ENCODE peak calls at places on chromosome 22, in six cellular contexts. One of them, this sample, is unnamed.

GRCh38 chr22:29327089-29327764 is 11.7 kb upstream of the RASL10A start:
- DNase-seq in LoVo: no peak
- DNase-seq in fibroblast of lung: no peak
- DNase-seq in amniotic stem cell: no peak
- DNase-seq in HCEC 1CT: no peak
- DNase-seq in NCI-H1092 treated with DMSO at 0.1 percent for 48 hours: no peak
- DNase-seq in this sample: no peak

GRCh38 chr22:39661842-39662676 is 91.5 kb downstream of the CACNA1I start:
- DNase-seq in LoVo: no peak
- DNase-seq in fibroblast of lung: no peak
- DNase-seq in amniotic stem cell: no peak
- DNase-seq in HCEC 1CT: no peak
- DNase-seq in NCI-H1092 treated with DMSO at 0.1 percent for 48 hours: no peak
- DNase-seq in this sample: no peak

GRCh38 chr22:40665312-40665711 is 14.0 kb upstream of the MCHR1 start:
- DNase-seq in LoVo: no peak
- DNase-seq in fibroblast of lung: peak
- DNase-seq in amniotic stem cell: no peak
- DNase-seq in HCEC 1CT: no peak
- DNase-seq in NCI-H1092 treated with DMSO at 0.1 percent for 48 hours: no peak
- DNase-seq in this sample: peak

GRCh38 chr22:32204211-32204855 is 540 bp downstream of the RFPL2 start:
- DNase-seq in LoVo: peak
- DNase-seq in fibroblast of lung: no peak
- DNase-seq in amniotic stem cell: no peak
- DNase-seq in HCEC 1CT: no peak
- DNase-seq in NCI-H1092 treated with DMSO at 0.1 percent for 48 hours: peak
- DNase-seq in this sample: no peak

GRCh38 chr22:46750861-46751260 is 11.6 kb upstream of the TBC1D22A start:
- DNase-seq in LoVo: peak
- DNase-seq in fibroblast of lung: no peak
- DNase-seq in amniotic stem cell: no peak
- DNase-seq in HCEC 1CT: no peak
- DNase-seq in NCI-H1092 treated with DMSO at 0.1 percent for 48 hours: no peak
- DNase-seq in this sample: no peak

GRCh38 chr22:30610299-30610698 is 3.3 kb downstream of the TCN2 start:
- DNase-seq in LoVo: no peak
- DNase-seq in fibroblast of lung: no peak
- DNase-seq in amniotic stem cell: no peak
- DNase-seq in HCEC 1CT: no peak
- DNase-seq in NCI-H1092 treated with DMSO at 0.1 percent for 48 hours: no peak
- DNase-seq in this sample: no peak

GRCh38 chr22:44680058-44680457 is 21.9 kb upstream of the PRR5 start:
- DNase-seq in LoVo: no peak
- DNase-seq in fibroblast of lung: no peak
- DNase-seq in amniotic stem cell: no peak
- DNase-seq in HCEC 1CT: no peak
- DNase-seq in NCI-H1092 treated with DMSO at 0.1 percent for 48 hours: no peak
- DNase-seq in this sample: no peak

GRCh38 chr22:45202333-45203149 is 38.2 kb downstream of the KIAA0930 start:
- DNase-seq in LoVo: no peak
- DNase-seq in fibroblast of lung: peak
- DNase-seq in amniotic stem cell: no peak
- DNase-seq in HCEC 1CT: no peak
- DNase-seq in NCI-H1092 treated with DMSO at 0.1 percent for 48 hours: no peak
- DNase-seq in this sample: no peak

GRCh38 chr22:25281675-25282345 is 62.4 kb downstream of the CRYBB2 start:
- DNase-seq in LoVo: no peak
- DNase-seq in fibroblast of lung: no peak
- DNase-seq in amniotic stem cell: no peak
- DNase-seq in HCEC 1CT: no peak
- DNase-seq in NCI-H1092 treated with DMSO at 0.1 percent for 48 hours: no peak
- DNase-seq in this sample: no peak

GRCh38 chr22:33653525-33654063 is 266.7 kb downstream of the LARGE1 start:
- DNase-seq in LoVo: no peak
- DNase-seq in fibroblast of lung: no peak
- DNase-seq in amniotic stem cell: no peak
- DNase-seq in HCEC 1CT: no peak
- DNase-seq in NCI-H1092 treated with DMSO at 0.1 percent for 48 hours: no peak
- DNase-seq in this sample: no peak

GRCh38 chr22:27667121-27667843 is 134.3 kb downstream of the MN1 start:
- DNase-seq in LoVo: no peak
- DNase-seq in fibroblast of lung: peak
- DNase-seq in amniotic stem cell: no peak
- DNase-seq in HCEC 1CT: no peak
- DNase-seq in NCI-H1092 treated with DMSO at 0.1 percent for 48 hours: no peak
- DNase-seq in this sample: no peak

GRCh38 chr22:24953294-24954113 is 988 bp downstream of the KIAA1671 start:
- DNase-seq in LoVo: no peak
- DNase-seq in fibroblast of lung: no peak
- DNase-seq in amniotic stem cell: no peak
- DNase-seq in HCEC 1CT: no peak
- DNase-seq in NCI-H1092 treated with DMSO at 0.1 percent for 48 hours: no peak
- DNase-seq in this sample: no peak

GRCh38 chr22:45812910-45813309 is 141.3 kb downstream of the ATXN10 start:
- DNase-seq in LoVo: no peak
- DNase-seq in fibroblast of lung: no peak
- DNase-seq in amniotic stem cell: no peak
- DNase-seq in HCEC 1CT: no peak
- DNase-seq in NCI-H1092 treated with DMSO at 0.1 percent for 48 hours: no peak
- DNase-seq in this sample: no peak

GRCh38 chr22:42932857-42933782 is 76.0 kb upstream of the ARFGAP3 start:
- DNase-seq in LoVo: no peak
- DNase-seq in fibroblast of lung: peak
- DNase-seq in amniotic stem cell: no peak
- DNase-seq in HCEC 1CT: no peak
- DNase-seq in NCI-H1092 treated with DMSO at 0.1 percent for 48 hours: no peak
- DNase-seq in this sample: peak

GRCh38 chr22:22111267-22111751 is 128.7 kb upstream of the TOP3B start:
- DNase-seq in LoVo: no peak
- DNase-seq in fibroblast of lung: peak
- DNase-seq in amniotic stem cell: no peak
- DNase-seq in HCEC 1CT: peak
- DNase-seq in NCI-H1092 treated with DMSO at 0.1 percent for 48 hours: no peak
- DNase-seq in this sample: peak

GRCh38 chr22:37138879-37139561 is 10.7 kb downstream of the IL2RB start:
- DNase-seq in LoVo: no peak
- DNase-seq in fibroblast of lung: no peak
- DNase-seq in amniotic stem cell: no peak
- DNase-seq in HCEC 1CT: no peak
- DNase-seq in NCI-H1092 treated with DMSO at 0.1 percent for 48 hours: no peak
- DNase-seq in this sample: no peak

GRCh38 chr22:45892681-45893461 is 84.1 kb downstream of the WNT7B start:
- DNase-seq in LoVo: no peak
- DNase-seq in fibroblast of lung: no peak
- DNase-seq in amniotic stem cell: no peak
- DNase-seq in HCEC 1CT: no peak
- DNase-seq in NCI-H1092 treated with DMSO at 0.1 percent for 48 hours: no peak
- DNase-seq in this sample: no peak

GRCh38 chr22:21055880-21056319 is 10.2 kb downstream of the LRRC74B start:
- DNase-seq in LoVo: no peak
- DNase-seq in fibroblast of lung: no peak
- DNase-seq in amniotic stem cell: no peak
- DNase-seq in HCEC 1CT: no peak
- DNase-seq in NCI-H1092 treated with DMSO at 0.1 percent for 48 hours: no peak
- DNase-seq in this sample: no peak

GRCh38 chr22:45402466-45402865 is 10.9 kb downstream of the SMC1B start:
- DNase-seq in LoVo: no peak
- DNase-seq in fibroblast of lung: no peak
- DNase-seq in amniotic stem cell: no peak
- DNase-seq in HCEC 1CT: no peak
- DNase-seq in NCI-H1092 treated with DMSO at 0.1 percent for 48 hours: no peak
- DNase-seq in this sample: no peak

GRCh38 chr22:50314455-50315288 is 7.2 kb upstream of the PLXNB2 start:
- DNase-seq in LoVo: no peak
- DNase-seq in fibroblast of lung: no peak
- DNase-seq in amniotic stem cell: no peak
- DNase-seq in HCEC 1CT: no peak
- DNase-seq in NCI-H1092 treated with DMSO at 0.1 percent for 48 hours: no peak
- DNase-seq in this sample: no peak

GRCh38 chr22:45320326-45320976 is 10.7 kb downstream of the FAM118A start:
- DNase-seq in LoVo: no peak
- DNase-seq in fibroblast of lung: no peak
- DNase-seq in amniotic stem cell: no peak
- DNase-seq in HCEC 1CT: peak
- DNase-seq in NCI-H1092 treated with DMSO at 0.1 percent for 48 hours: no peak
- DNase-seq in this sample: peak

GRCh38 chr22:44702479-44703219 is 645 bp downstream of the PRR5 start:
- DNase-seq in LoVo: no peak
- DNase-seq in fibroblast of lung: peak
- DNase-seq in amniotic stem cell: no peak
- DNase-seq in HCEC 1CT: no peak
- DNase-seq in NCI-H1092 treated with DMSO at 0.1 percent for 48 hours: no peak
- DNase-seq in this sample: peak

GRCh38 chr22:41523464-41524221 is 20.6 kb downstream of the POLR3H start:
- DNase-seq in LoVo: no peak
- DNase-seq in fibroblast of lung: peak
- DNase-seq in amniotic stem cell: peak
- DNase-seq in HCEC 1CT: peak
- DNase-seq in NCI-H1092 treated with DMSO at 0.1 percent for 48 hours: no peak
- DNase-seq in this sample: peak

GRCh38 chr22:43385770-43386641 is 25.8 kb upstream of the MPPED1 start:
- DNase-seq in LoVo: peak
- DNase-seq in fibroblast of lung: peak
- DNase-seq in amniotic stem cell: peak
- DNase-seq in HCEC 1CT: peak
- DNase-seq in NCI-H1092 treated with DMSO at 0.1 percent for 48 hours: peak
- DNase-seq in this sample: peak

GRCh38 chr22:40535642-40536041 is 100.9 kb downstream of the MRTFA start:
- DNase-seq in LoVo: no peak
- DNase-seq in fibroblast of lung: no peak
- DNase-seq in amniotic stem cell: no peak
- DNase-seq in HCEC 1CT: no peak
- DNase-seq in NCI-H1092 treated with DMSO at 0.1 percent for 48 hours: no peak
- DNase-seq in this sample: no peak

GRCh38 chr22:37501610-37502341 is 15.6 kb upstream of the MFNG start:
- DNase-seq in LoVo: peak
- DNase-seq in fibroblast of lung: peak
- DNase-seq in amniotic stem cell: no peak
- DNase-seq in HCEC 1CT: peak
- DNase-seq in NCI-H1092 treated with DMSO at 0.1 percent for 48 hours: no peak
- DNase-seq in this sample: peak

GRCh38 chr22:24512043-24512442 is 16.9 kb downstream of the UPB1 start:
- DNase-seq in LoVo: no peak
- DNase-seq in fibroblast of lung: no peak
- DNase-seq in amniotic stem cell: no peak
- DNase-seq in HCEC 1CT: no peak
- DNase-seq in NCI-H1092 treated with DMSO at 0.1 percent for 48 hours: no peak
- DNase-seq in this sample: no peak

GRCh38 chr22:26848244-26848920 is 191.0 kb downstream of the MIAT start:
- DNase-seq in LoVo: no peak
- DNase-seq in fibroblast of lung: peak
- DNase-seq in amniotic stem cell: no peak
- DNase-seq in HCEC 1CT: no peak
- DNase-seq in NCI-H1092 treated with DMSO at 0.1 percent for 48 hours: no peak
- DNase-seq in this sample: no peak

GRCh38 chr22:39683639-39684038 is 113.1 kb downstream of the CACNA1I start:
- DNase-seq in LoVo: no peak
- DNase-seq in fibroblast of lung: no peak
- DNase-seq in amniotic stem cell: no peak
- DNase-seq in HCEC 1CT: no peak
- DNase-seq in NCI-H1092 treated with DMSO at 0.1 percent for 48 hours: no peak
- DNase-seq in this sample: no peak

GRCh38 chr22:20531404-20532181 is 24.2 kb downstream of the MED15 start:
- DNase-seq in LoVo: peak
- DNase-seq in fibroblast of lung: peak
- DNase-seq in amniotic stem cell: peak
- DNase-seq in HCEC 1CT: peak
- DNase-seq in NCI-H1092 treated with DMSO at 0.1 percent for 48 hours: no peak
- DNase-seq in this sample: peak

GRCh38 chr22:36986242-36986821 is 32.9 kb downstream of the TST start:
- DNase-seq in LoVo: no peak
- DNase-seq in fibroblast of lung: no peak
- DNase-seq in amniotic stem cell: no peak
- DNase-seq in HCEC 1CT: peak
- DNase-seq in NCI-H1092 treated with DMSO at 0.1 percent for 48 hours: no peak
- DNase-seq in this sample: no peak

GRCh38 chr22:23537421-23537820 is 42.7 kb downstream of the IGLL1 start:
- DNase-seq in LoVo: no peak
- DNase-seq in fibroblast of lung: no peak
- DNase-seq in amniotic stem cell: no peak
- DNase-seq in HCEC 1CT: no peak
- DNase-seq in NCI-H1092 treated with DMSO at 0.1 percent for 48 hours: no peak
- DNase-seq in this sample: no peak

GRCh38 chr22:17944205-17944725 is 80.1 kb downstream of the MICAL3 start:
- DNase-seq in LoVo: no peak
- DNase-seq in fibroblast of lung: no peak
- DNase-seq in amniotic stem cell: no peak
- DNase-seq in HCEC 1CT: no peak
- DNase-seq in NCI-H1092 treated with DMSO at 0.1 percent for 48 hours: peak
- DNase-seq in this sample: no peak

GRCh38 chr22:43643362-43643761 is 168.7 kb downstream of the EFCAB6 start:
- DNase-seq in LoVo: no peak
- DNase-seq in fibroblast of lung: no peak
- DNase-seq in amniotic stem cell: no peak
- DNase-seq in HCEC 1CT: no peak
- DNase-seq in NCI-H1092 treated with DMSO at 0.1 percent for 48 hours: peak
- DNase-seq in this sample: no peak

This sample was measured in GM23248.